ENCODE peak calls at places on chromosomes 4 and X, in seven cellular contexts. Y is HepG2, N is GM12892, A is K562, H is SK-N-SH, G is H1, C is GM12878. M is an unnamed sample.

GRCh38 chr4:76558391-76559235 is 123.6 kb downstream of the SHROOM3 start:
- DNase-seq in Y (no peak), N (no peak), A (no peak), H (no peak), G (no peak), C (no peak), M (no peak)

GRCh38 chrX:45472968-45473367 is 272.3 kb upstream of the DIPK2B start:
- DNase-seq in Y (no peak), N (no peak), A (no peak), H (no peak), G (no peak), C (no peak), M (no peak)

GRCh38 chr4:62528874-62529273 is 1328.7 kb downstream of the ADGRL3 start:
- DNase-seq in Y (no peak), N (no peak), A (no peak), H (no peak), G (no peak), C (no peak), M (no peak)

GRCh38 chr4:66178901-66179300 is 508.6 kb upstream of the EPHA5 start:
- DNase-seq in Y (no peak), N (no peak), A (no peak), H (no peak), G (no peak), C (no peak), M (no peak)

GRCh38 chr4:140826701-140827027 is 70.5 kb upstream of the TBC1D9 start:
- DNase-seq in Y (no peak), N (no peak), A (no peak), H (no peak), G (no peak), C (no peak), M (no peak)

GRCh38 chr4:47213971-47214370 is 182.6 kb downstream of the GABRB1 start:
- DNase-seq in Y (peak), N (no peak), A (no peak), H (no peak), G (no peak), C (no peak), M (no peak)

GRCh38 chr4:188423039-188423438 is 283.8 kb downstream of the TRIML1 start:
- DNase-seq in Y (no peak), N (no peak), A (no peak), H (no peak), G (no peak), C (no peak), M (no peak)

GRCh38 chr4:153318696-153319320 is 25.7 kb upstream of the MND1 start:
- DNase-seq in Y (peak), N (peak), A (peak), H (peak), G (no peak), C (no peak), M (peak)

GRCh38 chr4:166896254-166896653 is 338.0 kb downstream of the SPOCK3 start:
- DNase-seq in Y (no peak), N (no peak), A (no peak), H (no peak), G (no peak), C (no peak), M (no peak)

GRCh38 chr4:101414496-101414895 is 67.2 kb upstream of the PPP3CA start:
- DNase-seq in Y (no peak), N (no peak), A (no peak), H (no peak), G (no peak), C (no peak), M (no peak)

GRCh38 chrX:22278375-22278774 is 5.7 kb downstream of the CBLL2 start:
- DNase-seq in Y (no peak), N (no peak), A (no peak), H (no peak), G (no peak), C (no peak), M (no peak)

GRCh38 chr4:38268837-38269236 is 308.6 kb downstream of the PTTG2 start:
- DNase-seq in Y (no peak), N (no peak), A (no peak), H (no peak), G (no peak), C (no peak), M (no peak)

GRCh38 chr4:142534994-142535393 is 311.1 kb downstream of the INPP4B start:
- DNase-seq in Y (no peak), N (no peak), A (no peak), H (no peak), G (no peak), C (no peak), M (no peak)

GRCh38 chrX:69556094-69557011 is 52.2 kb downstream of the NALF2 start:
- DNase-seq in Y (peak), N (no peak), A (peak), H (no peak), G (peak), C (no peak), M (no peak)

GRCh38 chr4:4456351-4456750 is 69.4 kb downstream of the NSG1 start:
- DNase-seq in Y (peak), N (no peak), A (no peak), H (peak), G (no peak), C (no peak), M (no peak)

GRCh38 chr4:102503831-102504786 is 3.0 kb downstream of the NFKB1 start:
- DNase-seq in Y (no peak), N (no peak), A (no peak), H (no peak), G (no peak), C (no peak), M (no peak)

GRCh38 chrX:68703369-68703768 is 55.9 kb downstream of the STARD8 start:
- DNase-seq in Y (no peak), N (no peak), A (no peak), H (no peak), G (no peak), C (no peak), M (no peak)

GRCh38 chr4:30919458-30919857 is 199.3 kb downstream of the PCDH7 start:
- DNase-seq in Y (no peak), N (no peak), A (no peak), H (no peak), G (no peak), C (no peak), M (no peak)

GRCh38 chrX:15942307-15942706 is 87.7 kb upstream of the AP1S2 start:
- DNase-seq in Y (no peak), N (no peak), A (no peak), H (no peak), G (no peak), C (no peak), M (no peak)

GRCh38 chrX:120746153-120746552 is 116.3 kb upstream of the C1GALT1C1 start:
- DNase-seq in Y (peak), N (no peak), A (no peak), H (no peak), G (no peak), C (no peak), M (no peak)

GRCh38 chr4:184747034-184747830 is 13.3 kb upstream of the CENPU start:
- DNase-seq in Y (peak), N (no peak), A (peak), H (no peak), G (no peak), C (no peak), M (no peak)

DNA sequence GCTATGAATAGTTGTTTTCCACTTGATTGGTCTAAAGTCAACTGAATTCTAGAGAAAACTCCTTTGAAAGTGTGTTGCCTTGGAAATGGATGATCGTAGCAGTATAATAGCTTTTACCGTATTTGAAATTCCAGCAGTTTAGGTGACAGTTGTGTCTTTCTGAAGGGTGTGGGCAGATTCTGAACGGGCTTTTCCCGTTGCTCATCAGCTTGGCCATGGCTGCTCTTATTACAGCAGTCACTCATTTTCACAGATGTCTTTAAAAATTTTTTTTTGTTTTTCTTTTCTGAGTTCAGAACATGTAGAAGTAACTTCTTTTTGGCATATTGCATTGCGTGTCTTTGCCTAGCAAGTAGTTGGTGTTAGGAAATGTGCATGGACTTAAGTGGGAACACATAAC is 69.6 kb upstream of the SLC4A4 start:
- DNase-seq in Y (no peak), N (no peak), A (no peak), H (no peak), G (no peak), C (no peak), M (no peak)
- TF ChIP-seq TAF1 in Y (no peak), N (no peak), A (no peak), H (no peak), G (no peak), C (no peak), M (no peak)

DNA sequence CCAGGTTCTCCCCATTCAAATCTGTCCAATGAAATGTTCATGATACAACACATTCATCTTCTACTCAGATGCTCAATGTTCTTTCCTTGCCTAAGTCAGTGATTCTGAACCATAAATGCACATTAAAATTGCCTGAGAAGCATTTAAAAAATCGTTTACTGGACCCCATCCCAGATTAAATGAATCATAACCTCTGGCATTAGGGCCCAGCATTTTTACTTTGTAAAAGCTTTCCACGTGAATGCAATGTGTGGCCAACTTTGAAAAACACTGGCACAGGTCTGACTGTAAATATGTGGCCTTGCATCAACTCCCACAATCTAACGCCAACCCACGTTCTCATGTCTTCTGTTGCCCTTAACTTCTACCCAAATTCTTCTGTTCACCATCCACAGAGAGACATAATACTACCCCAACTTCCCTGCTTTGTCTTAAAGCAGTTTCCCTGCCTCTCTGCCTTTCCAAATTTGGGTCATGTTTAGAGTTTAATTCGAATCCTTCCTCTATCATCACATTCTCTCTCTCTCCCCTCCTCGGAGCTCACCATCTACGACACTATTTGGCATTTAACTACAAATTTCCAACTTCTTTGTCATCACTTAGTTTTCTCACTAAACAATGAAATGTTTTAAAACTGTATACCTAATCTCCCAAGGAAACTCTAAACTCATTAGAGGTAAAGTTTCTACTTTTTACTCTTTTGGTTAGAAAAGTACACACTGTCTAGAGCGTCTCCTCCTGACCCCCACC is 78.7 kb downstream of the PRKG2 start:
- DNase-seq in Y (no peak), N (no peak), A (no peak), H (no peak), G (no peak), C (no peak), M (no peak)
- TF ChIP-seq TAF1 in Y (no peak), N (no peak), A (no peak), H (no peak), G (no peak), C (no peak), M (no peak)

GRCh38 chr4:16857425-16857824 is 41.0 kb downstream of the LDB2 start:
- DNase-seq in Y (no peak), N (no peak), A (no peak), H (no peak), G (no peak), C (no peak), M (no peak)

GRCh38 chr4:16860506-16860905 is 37.9 kb downstream of the LDB2 start:
- DNase-seq in Y (no peak), N (no peak), A (no peak), H (no peak), G (no peak), C (no peak), M (no peak)

GRCh38 chr4:16862688-16863087 is 35.8 kb downstream of the LDB2 start:
- DNase-seq in Y (no peak), N (no peak), A (no peak), H (no peak), G (no peak), C (no peak), M (no peak)

GRCh38 chr4:16859031-16859430 is 39.4 kb downstream of the LDB2 start:
- DNase-seq in Y (no peak), N (no peak), A (no peak), H (no peak), G (no peak), C (no peak), M (no peak)

GRCh38 chr4:16858275-16858752 is 40.1 kb downstream of the LDB2 start:
- DNase-seq in Y (no peak), N (no peak), A (no peak), H (no peak), G (peak), C (no peak), M (no peak)
- TF ChIP-seq TAF1 in Y (no peak), N (no peak), A (no peak), H (no peak), G (no peak), C (no peak), M (no peak)

DNA sequence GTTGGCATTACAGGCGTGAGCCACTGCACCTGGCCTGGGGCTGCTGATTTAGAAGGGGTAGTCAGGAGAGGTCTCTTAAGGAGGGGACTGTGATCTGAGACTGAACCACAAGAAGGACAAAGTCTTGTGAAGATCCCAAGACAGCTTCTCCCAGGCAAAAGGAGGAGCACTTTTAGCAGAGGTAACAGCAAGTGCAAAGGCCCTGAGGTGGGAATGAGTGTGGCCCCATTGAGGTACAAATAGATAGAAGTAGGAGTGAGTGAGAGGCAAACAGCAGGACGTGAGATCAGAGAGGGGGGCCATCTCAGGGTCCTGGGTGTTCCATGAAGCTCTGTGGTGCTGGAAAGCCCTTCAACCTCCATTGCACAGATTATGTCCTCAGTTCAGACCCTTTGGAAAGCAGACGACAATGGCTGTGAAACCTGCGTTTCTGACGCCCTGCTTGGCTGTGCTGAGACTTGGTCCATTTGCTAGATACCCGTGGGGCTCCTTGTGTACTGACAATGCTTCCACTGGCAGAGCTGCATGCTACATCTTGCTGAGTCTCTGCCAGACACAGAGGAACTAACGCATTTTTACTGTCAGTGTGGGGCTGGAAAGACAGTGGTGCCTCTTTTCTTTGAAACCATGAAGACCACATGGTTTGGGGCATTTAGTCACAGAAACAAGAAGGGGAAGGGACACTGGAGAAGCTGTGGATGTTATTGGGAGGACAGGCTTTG is 1.3 kb upstream of the CCKAR start:
- DNase-seq in Y (no peak), N (no peak), A (no peak), H (no peak), G (no peak), C (no peak), M (no peak)
- TF ChIP-seq TAF1 in Y (no peak), N (no peak), A (no peak), H (no peak), G (no peak), C (no peak), M (no peak)

DNA sequence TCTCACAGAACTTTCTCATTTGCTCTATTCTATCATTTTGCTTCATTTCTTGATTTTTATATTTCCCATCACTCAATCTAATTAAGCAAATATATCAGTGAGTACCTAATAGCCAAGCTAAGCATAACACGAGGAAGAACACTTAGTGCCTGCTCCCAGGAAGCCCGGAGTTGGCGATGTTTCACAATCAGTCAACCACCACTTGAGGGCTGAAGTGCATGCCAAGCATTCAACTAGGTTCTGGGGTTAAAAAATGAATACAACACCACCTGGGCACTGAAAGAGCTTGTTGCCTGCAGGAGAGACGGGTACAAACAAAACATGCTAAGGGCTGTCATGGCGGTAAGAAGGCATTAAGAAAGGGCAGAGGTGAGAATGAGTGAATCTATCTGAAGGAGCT is 47.5 kb downstream of the UCHL1 start:
- DNase-seq in Y (no peak), N (no peak), A (no peak), H (no peak), G (no peak), C (no peak), M (no peak)
- TF ChIP-seq TAF1 in Y (no peak), N (no peak), A (no peak), H (no peak), G (no peak), C (no peak), M (no peak)